ENCODE peak calls at places on chromosomes 13 and 19, in six cellular contexts. Q is stomach, J is astrocyte, F is AG04450, N is tibial artery, G is NT2/D1. C is an unnamed sample. For H3K9me3, the result is how much of the 10 kb centered on the place peaks cover.

GRCh38 chr19:292281-292884 is 1.2 kb upstream of the PLPP2 start:
- DNase-seq in Q (peak), J (no peak), F (no peak), N (no peak), G (no peak), C (no peak)

GRCh38 chr13:88526853-88527215 is 855.7 kb downstream of the SLITRK5 start:
- DNase-seq in Q (no peak), J (no peak), F (no peak), N (no peak), G (no peak), C (no peak)

GRCh38 chr19:40982594-40983101 is 8.4 kb upstream of the CYP2B6 start:
- DNase-seq in Q (no peak), J (peak), F (no peak), N (no peak), G (peak), C (no peak)

GRCh38 chr19:41530761-41531301 is 45.1 kb upstream of the CEACAM21 start:
- DNase-seq in Q (no peak), J (no peak), F (no peak), N (peak), G (no peak), C (peak)

GRCh38 chr13:94033830-94034642 is 445.4 kb downstream of the DCT start:
- DNase-seq in Q (no peak), J (no peak), F (no peak), N (no peak), G (no peak), C (no peak)

GRCh38 chr13:106275441-106276032 is 259.9 kb downstream of the EFNB2 start:
- DNase-seq in Q (no peak), J (peak), F (no peak), N (no peak), G (no peak), C (no peak)

GRCh38 chr19:19461671-19462622 is 53.4 kb downstream of the TSSK6 start:
- DNase-seq in Q (peak), J (peak), F (no peak), N (peak), G (no peak), C (peak)

GRCh38 chr13:102870677-102871415 is 25.0 kb downstream of the ERCC5 start:
- DNase-seq in Q (peak), J (peak), F (no peak), N (no peak), G (peak), C (peak)

GRCh38 chr19:3304871-3305423 is 61.4 kb upstream of the NFIC start:
- DNase-seq in Q (peak), J (peak), F (peak), N (peak), G (peak), C (peak)

GRCh38 chr13:21674271-21675009 is 3.6 kb downstream of the FGF9 start:
- DNase-seq in Q (no peak), J (no peak), F (no peak), N (no peak), G (no peak), C (no peak)

GRCh38 chr13:53005631-53006030 is 23.0 kb upstream of the OLFM4 start:
- DNase-seq in Q (no peak), J (no peak), F (no peak), N (no peak), G (no peak), C (no peak)

GRCh38 chr19:18021121-18021755 is 13.3 kb downstream of the ARRDC2 start:
- DNase-seq in Q (peak), J (peak), F (no peak), N (peak), G (no peak), C (peak)

GRCh38 chr19:7926021-7926726 is at the start of gene CTXN1:
- DNase-seq in Q (peak), J (no peak), F (no peak), N (peak), G (no peak), C (peak)

GRCh38 chr13:97256343-97256783 is 34.2 kb downstream of the MBNL2 start:
- DNase-seq in Q (no peak), J (peak), F (peak), N (no peak), G (no peak), C (no peak)

GRCh38 chr13:53405616-53406015 is 377.0 kb downstream of the OLFM4 start:
- DNase-seq in Q (no peak), J (no peak), F (no peak), N (no peak), G (no peak), C (no peak)

GRCh38 chr13:40102854-40103253 is 447.4 kb downstream of the COG6 start:
- DNase-seq in Q (peak), J (peak), F (peak), N (no peak), G (no peak), C (no peak)

GRCh38 chr19:33246729-33247440 is 21.2 kb upstream of the SLC7A10 start:
- DNase-seq in Q (no peak), J (no peak), F (no peak), N (no peak), G (no peak), C (no peak)

GRCh38 chr13:57820924-57821323 is 189.4 kb downstream of the PCDH17 start:
- DNase-seq in Q (no peak), J (no peak), F (no peak), N (no peak), G (no peak), C (no peak)

GRCh38 chr19:588093-588742 is 1.5 kb upstream of the HCN2 start:
- DNase-seq in Q (peak), J (no peak), F (no peak), N (no peak), G (peak), C (peak)

GRCh38 chr19:19613456-19613855 is 5.0 kb downstream of the PBX4 start:
- DNase-seq in Q (no peak), J (no peak), F (no peak), N (no peak), G (no peak), C (no peak)

GRCh38 chr19:28843771-28844492 is 369.0 kb downstream of the UQCRFS1 start:
- DNase-seq in Q (no peak), J (no peak), F (no peak), N (no peak), G (no peak), C (no peak)

GRCh38 chr19:43450545-43450997 is 14.8 kb downstream of the LYPD3 start:
- DNase-seq in Q (no peak), J (peak), F (no peak), N (no peak), G (no peak), C (no peak)

GRCh38 chr13:41274881-41275280 is 11.5 kb upstream of the MTRF1 start:
- DNase-seq in Q (no peak), J (no peak), F (no peak), N (no peak), G (no peak), C (no peak)

GRCh38 chr19:9538183-9539058 is at the start of gene ZNF426:
- DNase-seq in Q (peak), J (peak), F (peak), N (peak), G (peak), C (peak)
- H3K9me3 ChIP-seq in Q (under half), J (under half), F (half or more), N (under half), G (half or more), C (under half)

GRCh38 chr19:21422244-21422643 is 25.3 kb downstream of the ZNF493 start:
- DNase-seq in Q (no peak), J (no peak), F (no peak), N (no peak), G (no peak), C (no peak)
- H3K9me3 ChIP-seq in Q (under half), J (under half), F (under half), N (under half), G (half or more), C (under half)

DNA sequence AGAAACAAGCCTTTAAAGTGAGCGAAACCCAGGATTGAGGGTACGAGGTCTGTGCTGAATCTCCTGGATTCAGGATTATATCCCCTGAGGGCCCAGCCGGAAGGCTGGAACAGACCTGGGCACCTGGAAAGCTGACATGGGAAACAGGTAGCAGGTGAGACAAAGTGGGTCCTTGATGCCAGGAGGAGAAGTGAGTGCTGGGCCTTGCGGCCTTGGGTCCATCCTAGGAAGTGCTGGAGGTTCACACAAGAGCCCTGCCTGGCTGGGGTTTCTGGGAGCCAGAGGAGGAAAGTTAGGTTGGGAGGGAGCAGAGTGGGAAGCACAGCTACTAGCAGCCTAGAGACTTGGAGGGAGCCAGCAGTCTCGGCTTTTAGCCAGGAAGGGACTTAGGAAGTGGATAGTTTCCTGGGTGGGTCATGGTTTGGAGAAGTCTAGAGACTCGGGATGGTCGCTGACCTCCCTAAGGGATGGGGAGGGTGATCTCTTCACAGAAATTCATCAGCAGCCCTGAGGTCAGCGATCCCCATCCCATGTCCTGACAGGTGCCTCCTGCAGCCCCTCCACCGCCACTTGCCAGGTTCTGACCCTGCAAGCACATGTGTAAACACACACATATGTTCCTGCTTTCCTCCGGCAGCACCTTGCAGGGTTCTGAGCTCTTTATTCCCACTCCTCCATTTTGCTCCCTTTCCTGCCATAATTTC is 29.4 kb upstream of the ZNF492 start:
- DNase-seq in Q (no peak), J (no peak), F (no peak), N (no peak), G (no peak), C (no peak)
- H3K9me3 ChIP-seq in Q (under half), J (under half), F (half or more), N (under half), G (under half), C (under half)

GRCh38 chr19:53131085-53131484 is 1.6 kb downstream of the ZNF415 start:
- DNase-seq in Q (no peak), J (no peak), F (no peak), N (no peak), G (no peak), C (no peak)

GRCh38 chr19:53140351-53140750 is 7.6 kb upstream of the ZNF415 start:
- DNase-seq in Q (no peak), J (no peak), F (no peak), N (no peak), G (no peak), C (no peak)

GRCh38 chr19:53131732-53132131 is 978 bp downstream of the ZNF415 start:
- DNase-seq in Q (no peak), J (no peak), F (no peak), N (no peak), G (no peak), C (no peak)

GRCh38 chr19:53132231-53132991 is at the start of gene ZNF415:
- DNase-seq in Q (peak), J (peak), F (peak), N (peak), G (peak), C (peak)

GRCh38 chr19:53136432-53136831 is 3.7 kb upstream of the ZNF415 start:
- DNase-seq in Q (no peak), J (no peak), F (no peak), N (no peak), G (no peak), C (no peak)
- H3K9me3 ChIP-seq in Q (under half), J (under half), F (under half), N (under half), G (under half), C (under half)

DNA sequence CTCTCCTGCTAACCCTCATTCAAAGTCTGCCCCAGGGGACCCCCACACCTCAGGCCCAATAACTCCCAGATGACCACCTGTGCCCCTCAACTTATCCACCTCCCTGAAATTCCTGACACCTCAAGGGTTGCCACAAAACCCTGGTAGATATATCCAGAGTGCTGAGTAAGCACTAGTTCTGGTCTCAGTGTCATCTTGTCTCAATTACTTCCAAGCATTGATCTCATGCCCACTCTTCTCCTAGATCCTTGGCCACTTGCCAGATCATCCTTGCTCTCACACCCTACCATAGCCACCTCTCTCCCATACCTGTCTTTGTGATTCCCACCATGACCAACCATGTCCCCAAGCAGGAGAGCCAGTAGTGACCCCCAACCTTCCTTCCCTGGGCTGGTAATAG is 2.0 kb downstream of the ZNF416 start:
- DNase-seq in Q (no peak), J (no peak), F (no peak), N (no peak), G (no peak), C (no peak)
- H3K9me3 ChIP-seq in Q (under half), J (half or more), F (half or more), N (half or more), G (half or more), C (under half)

GRCh38 chr19:52507266-52507665 is 20.2 kb upstream of the ZNF808 start:
- DNase-seq in Q (no peak), J (no peak), F (no peak), N (no peak), G (no peak), C (no peak)
- H3K9me3 ChIP-seq in Q (under half), J (under half), F (under half), N (under half), G (under half), C (under half)

GRCh38 chr19:27777242-27777641 is 1435.7 kb downstream of the UQCRFS1 start:
- DNase-seq in Q (no peak), J (no peak), F (no peak), N (no peak), G (no peak), C (no peak)
- H3K9me3 ChIP-seq in Q (under half), J (under half), F (under half), N (under half), G (half or more), C (under half)

C was measured in prostate gland.